ENCODE peak calls at places on chromosomes 1 and 21, in five cellular contexts. H is NCI-H526 treated with DMSO at 0.1 percent for 48 hours; X is T-helper 1 cell; U is right cardiac atrium; G is stimulated activated CD8-positive, alpha-beta memory T cell treated with anti-CD3 and anti-CD28 coated beads, Interleukin-7, amount 100 ng/mL, for 1 hour. S is an unnamed sample.
A peak's percentile ranks its signal among the peaks of the same experiment; 100 is the strongest.

GRCh38 chr1:187451238-187451637 is 622.5 kb downstream of the PLA2G4A start:
- DNase-seq in H (no peak), X (no peak), U (no peak), G (no peak), S (no peak)

GRCh38 chr1:201191723-201192477 is 1.3 kb downstream of the IGFN1 start:
- DNase-seq in H (no peak), X (no peak), U (no peak), G (no peak), S (no peak)

GRCh38 chr1:211577826-211578639 is 928 bp downstream of the SLC30A1 start:
- DNase-seq in H (peak; percentile 28), X (peak; percentile 74), U (peak; percentile 74), G (peak; percentile 49), S (peak; percentile 84)

GRCh38 chr1:171141336-171142051 is 43.6 kb upstream of the FMO2 start:
- DNase-seq in H (no peak), X (no peak), U (peak; percentile 68), G (no peak), S (peak; percentile 91)

GRCh38 chr1:192475329-192475728 is 100.2 kb upstream of the RGS1 start:
- DNase-seq in H (no peak), X (no peak), U (no peak), G (no peak), S (no peak)

GRCh38 chr1:61436491-61437120 is 288.3 kb downstream of the TM2D1 start:
- DNase-seq in H (no peak), X (no peak), U (peak; percentile 50), G (no peak), S (peak; percentile 51)

GRCh38 chr21:41137889-41138288 is 30.1 kb upstream of the BACE2 start:
- DNase-seq in H (no peak), X (no peak), U (no peak), G (no peak), S (no peak)

GRCh38 chr1:247639381-247639981 is 34.1 kb downstream of the OR2G3 start:
- DNase-seq in H (no peak), X (no peak), U (peak; percentile 75), G (no peak), S (no peak)

GRCh38 chr1:38071530-38072266 is 25.1 kb upstream of the POU3F1 start:
- DNase-seq in H (no peak), X (no peak), U (no peak), G (no peak), S (peak; percentile 60)

GRCh38 chr1:20402585-20403422 is 83.2 kb downstream of the CAMK2N1 start:
- DNase-seq in H (no peak), X (no peak), U (no peak), G (no peak), S (no peak)

GRCh38 chr21:25885880-25886279 is 151.1 kb downstream of the GABPA start:
- DNase-seq in H (no peak), X (no peak), U (no peak), G (no peak), S (no peak)

GRCh38 chr1:42743302-42744029 is 3.4 kb upstream of the CLDN19 start:
- DNase-seq in H (no peak), X (no peak), U (no peak), G (no peak), S (no peak)

GRCh38 chr1:24695202-24695974 is 49.9 kb upstream of the CLIC4 start:
- DNase-seq in H (no peak), X (no peak), U (peak; percentile 72), G (no peak), S (peak; percentile 48)

GRCh38 chr21:44455524-44456206 is 355 bp downstream of the LRRC3 start:
- DNase-seq in H (peak; percentile 34), X (no peak), U (peak; percentile 46), G (no peak), S (no peak)

GRCh38 chr21:44848821-44849521 is 24.5 kb downstream of the PTTG1IP start:
- DNase-seq in H (no peak), X (no peak), U (no peak), G (no peak), S (no peak)

GRCh38 chr1:68600049-68600661 is 103.3 kb upstream of the DEPDC1 start:
- DNase-seq in H (peak; percentile 22), X (no peak), U (no peak), G (no peak), S (peak; percentile 48)

GRCh38 chr1:115782571-115783281 is 14.2 kb upstream of the CASQ2 start:
- DNase-seq in H (no peak), X (no peak), U (no peak), G (no peak), S (no peak)

GRCh38 chr1:92599184-92599583 is 112.5 kb upstream of the GFI1 start:
- DNase-seq in H (no peak), X (no peak), U (no peak), G (no peak), S (peak; percentile 31)

GRCh38 chr1:202162418-202163280 is 2.2 kb upstream of the PTPN7 start:
- DNase-seq in H (no peak), X (no peak), U (no peak), G (no peak), S (no peak)

GRCh38 chr21:42621166-42621827 is 32.1 kb upstream of the PDE9A start:
- DNase-seq in H (peak; percentile 60), X (no peak), U (no peak), G (no peak), S (no peak)

GRCh38 chr1:240285541-240285940 is 193.9 kb downstream of the FMN2 start:
- DNase-seq in H (no peak), X (no peak), U (no peak), G (no peak), S (no peak)

GRCh38 chr1:202692959-202693555 is 17.2 kb downstream of the SYT2 start:
- DNase-seq in H (no peak), X (peak; percentile 53), U (peak; percentile 68), G (peak; percentile 20), S (peak; percentile 82)

GRCh38 chr1:8602471-8603219 is 214.8 kb downstream of the RERE start:
- DNase-seq in H (no peak), X (no peak), U (no peak), G (no peak), S (peak; percentile 35)

GRCh38 chr1:207565546-207566468 is 69.8 kb downstream of the CR1 start:
- DNase-seq in H (no peak), X (no peak), U (no peak), G (no peak), S (peak; percentile 34)

GRCh38 chr1:150256549-150257341 is 829 bp upstream of the CA14 start:
- DNase-seq in H (peak; percentile 68), X (no peak), U (no peak), G (no peak), S (peak; percentile 49)

S was measured in NCI-H82.